ENCODE peak calls at places on chromosomes 13 and 19, in six cellular contexts. A, V, Y, K, B and L are unnamed samples.

GRCh38 chr13:112869202-112870061 is 99.6 kb upstream of the MCF2L start:
- DNase-seq in Y (no peak), B (no peak), V (no peak), A (no peak), K (no peak), L (no peak)

GRCh38 chr13:47908200-47908902 is 92.7 kb downstream of the SUCLA2 start:
- DNase-seq in Y (peak), K (no peak), V (no peak), B (no peak), A (no peak), L (no peak)

GRCh38 chr19:43662487-43662886 is 7.5 kb downstream of the PLAUR start:
- DNase-seq in B (no peak), K (no peak), V (no peak), A (no peak), Y (peak), L (no peak)

GRCh38 chr19:5050905-5051304 is 82.0 kb downstream of the KDM4B start:
- DNase-seq in V (no peak), K (no peak), Y (no peak), A (no peak), B (no peak), L (no peak)

GRCh38 chr19:19342086-19343015 is 21.7 kb downstream of the MAU2 start:
- DNase-seq in Y (peak), K (peak), B (no peak), A (peak), V (no peak), L (no peak)

GRCh38 chr19:14048439-14049153 is 13.3 kb downstream of the PALM3 start:
- DNase-seq in B (no peak), K (no peak), V (peak), A (no peak), Y (peak), L (no peak)

GRCh38 chr19:30170495-30171137 is 201.6 kb upstream of the ZNF536 start:
- DNase-seq in Y (no peak), V (no peak), B (no peak), K (no peak), A (no peak), L (no peak)

GRCh38 chr19:9144920-9145319 is 4.7 kb downstream of the ZNF317 start:
- DNase-seq in Y (no peak), V (no peak), A (no peak), K (no peak), B (no peak), L (no peak)

GRCh38 chr13:49995535-49996165 is 1.2 kb upstream of the TRIM13 start:
- DNase-seq in A (no peak), Y (no peak), K (no peak), B (no peak), V (no peak), L (peak)

GRCh38 chr19:38921420-38922274 is 8.9 kb downstream of the SARS2 start:
- DNase-seq in V (no peak), B (no peak), Y (no peak), K (no peak), A (no peak), L (no peak)

GRCh38 chr13:107900775-107901174 is 314.6 kb downstream of the LIG4 start:
- DNase-seq in V (no peak), K (no peak), A (no peak), B (no peak), Y (peak), L (no peak)

GRCh38 chr19:2724148-2724557 is 3.0 kb upstream of the DIRAS1 start:
- DNase-seq in Y (no peak), A (no peak), B (no peak), K (no peak), V (no peak), L (no peak)

GRCh38 chr13:103371271-103371670 is 305.1 kb upstream of the SLC10A2 start:
- DNase-seq in B (no peak), V (no peak), K (no peak), Y (peak), A (no peak), L (no peak)

GRCh38 chr13:112903606-112904195 is 65.3 kb upstream of the MCF2L start:
- DNase-seq in B (no peak), V (no peak), Y (no peak), K (no peak), A (no peak), L (no peak)

GRCh38 chr13:86155756-86156155 is 356.5 kb upstream of the SLITRK6 start:
- DNase-seq in V (no peak), K (no peak), Y (no peak), B (no peak), A (no peak), L (no peak)

GRCh38 chr13:33184530-33184929 is 101.0 kb downstream of the STARD13 start:
- DNase-seq in V (no peak), K (no peak), B (no peak), A (no peak), Y (no peak), L (no peak)

GRCh38 chr19:34265221-34265650 is 10.9 kb downstream of the GARRE1 start:
- DNase-seq in V (no peak), K (no peak), B (no peak), A (peak), Y (no peak), L (no peak)

GRCh38 chr13:66532146-66532545 is 698.0 kb downstream of the PCDH9 start:
- DNase-seq in A (no peak), K (no peak), V (no peak), B (no peak), Y (peak), L (no peak)

GRCh38 chr19:15915109-15915508 is 17.2 kb upstream of the CYP4F2 start:
- DNase-seq in K (no peak), Y (no peak), V (no peak), A (no peak), B (no peak), L (no peak)

GRCh38 chr13:41497436-41497835 is 40.1 kb downstream of the RGCC start:
- DNase-seq in A (no peak), Y (no peak), K (no peak), B (no peak), V (no peak), L (no peak)

GRCh38 chr19:35718345-35719041 is 690 bp downstream of the KMT2B start:
- DNase-seq in K (no peak), V (no peak), B (no peak), A (no peak), Y (no peak), L (no peak)